ENCODE peak calls at places on chromosomes 2 and 18, in four cellular contexts. L is aorta, Y is tibial artery, I is left ventricle myocardium inferior. M is an unnamed sample. For H3K4me1, the result is how much of the 10 kb centered on the place peaks cover.

GRCh38 chr2:112626604-112627059 is 19.1 kb upstream of the SLC20A1 start:
- DNase-seq in L (peak), Y (peak), I (peak), M (peak)

GRCh38 chr2:55165567-55165966 is 66.5 kb downstream of the CLHC1 start:
- DNase-seq in L (peak), Y (no peak), I (no peak), M (no peak)

GRCh38 chr2:98552499-98553179 is 55.7 kb downstream of the COA5 start:
- DNase-seq in L (no peak), Y (peak), I (no peak), M (no peak)

GRCh38 chr2:129761569-129762021 is 217.9 kb upstream of the RAB6C start:
- DNase-seq in L (no peak), Y (no peak), I (no peak), M (no peak)

GRCh38 chr2:33215299-33215698 is 261.1 kb upstream of the RASGRP3 start:
- DNase-seq in L (peak), Y (peak), I (peak), M (no peak)

GRCh38 chr2:229917793-229918192 is 4.0 kb downstream of the TRIP12 start:
- DNase-seq in L (no peak), Y (no peak), I (no peak), M (no peak)

GRCh38 chr2:36482576-36483214 is 115.3 kb downstream of the FEZ2 start:
- DNase-seq in L (no peak), Y (no peak), I (no peak), M (no peak)

GRCh38 chr2:217636578-217637267 is 366.1 kb downstream of the TNS1 start:
- DNase-seq in L (no peak), Y (no peak), I (no peak), M (no peak)

GRCh38 chr2:112168422-112169124 is 30.4 kb downstream of the FBLN7 start:
- DNase-seq in L (no peak), Y (no peak), I (no peak), M (no peak)

GRCh38 chr18:26568926-26569700 is 20.8 kb upstream of the KCTD1 start:
- DNase-seq in L (no peak), Y (no peak), I (no peak), M (no peak)

GRCh38 chr18:65439184-65439583 is 311.6 kb upstream of the CDH7 start:
- DNase-seq in L (no peak), Y (no peak), I (no peak), M (no peak)

GRCh38 chr2:181656450-181657261 is at the start of gene CERKL:
- DNase-seq in L (peak), Y (no peak), I (peak), M (no peak)

GRCh38 chr2:25270061-25270460 is 71.7 kb downstream of the DNMT3A start:
- DNase-seq in L (no peak), Y (no peak), I (no peak), M (no peak)

GRCh38 chr18:49646864-49647263 is 85.0 kb downstream of the LIPG start:
- DNase-seq in L (no peak), Y (no peak), I (no peak), M (no peak)
- H3K27ac ChIP-seq in L (no peak), Y (no peak), I (peak), M (no peak)

DNA sequence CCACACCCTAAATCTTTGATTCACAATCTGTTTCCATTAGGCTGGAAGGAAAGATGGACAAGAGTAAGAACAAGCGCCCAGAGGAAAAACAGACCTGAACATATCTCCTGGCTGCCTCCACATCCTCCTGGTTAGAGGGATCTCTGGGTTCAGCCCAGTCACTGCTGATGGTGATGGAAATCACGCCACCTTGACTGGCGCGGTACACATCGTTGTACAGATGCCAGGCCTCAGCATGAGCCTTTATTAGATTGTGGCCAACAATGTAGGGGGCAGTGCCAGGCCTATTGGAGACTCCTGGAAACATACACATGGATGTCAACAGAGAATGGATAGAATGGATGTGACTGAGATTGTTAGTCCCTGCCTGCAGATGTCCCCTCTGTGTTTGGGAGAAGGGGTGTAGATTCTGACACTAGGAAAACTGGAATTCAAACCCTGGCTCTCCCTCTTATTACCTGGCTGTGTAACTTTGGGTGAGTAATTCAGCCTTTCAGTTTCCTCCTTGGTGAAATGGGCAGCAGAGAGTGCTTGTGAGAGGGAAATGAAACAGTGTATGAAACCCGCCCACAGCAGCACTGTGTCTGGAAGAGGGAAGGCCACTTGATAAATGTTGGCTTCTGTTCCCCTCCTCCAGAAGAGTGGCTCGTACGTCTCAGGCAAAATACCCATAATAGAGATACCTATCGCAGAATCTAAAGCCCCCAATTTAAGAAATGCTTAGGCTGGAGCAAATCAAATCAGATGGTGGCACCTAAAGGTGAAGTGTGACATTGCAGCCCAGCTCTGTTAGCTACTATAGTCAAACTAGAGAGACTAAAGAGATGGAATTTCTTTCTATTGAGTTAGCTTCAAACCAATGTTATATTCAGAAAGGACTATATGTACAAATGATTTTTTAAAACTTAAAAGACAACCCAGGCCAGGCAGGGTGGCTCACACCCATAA is 36.2 kb downstream of the LCT start:
- DNase-seq in L (no peak), Y (no peak), I (no peak), M (no peak)
- H3K4me3 ChIP-seq in L (no peak), Y (no peak), I (no peak), M (no peak)

GRCh38 chr2:237736783-237737182 is 61.8 kb upstream of the RBM44 start:
- DNase-seq in L (no peak), Y (no peak), I (no peak), M (no peak)

GRCh38 chr2:237737196-237737865 is 61.2 kb upstream of the RBM44 start:
- DNase-seq in L (no peak), Y (no peak), I (no peak), M (no peak)

GRCh38 chr2:237738255-237738654 is 60.3 kb upstream of the RBM44 start:
- DNase-seq in L (no peak), Y (no peak), I (no peak), M (no peak)

GRCh38 chr2:237742191-237742590 is 56.4 kb upstream of the RBM44 start:
- DNase-seq in L (no peak), Y (no peak), I (no peak), M (no peak)

DNA sequence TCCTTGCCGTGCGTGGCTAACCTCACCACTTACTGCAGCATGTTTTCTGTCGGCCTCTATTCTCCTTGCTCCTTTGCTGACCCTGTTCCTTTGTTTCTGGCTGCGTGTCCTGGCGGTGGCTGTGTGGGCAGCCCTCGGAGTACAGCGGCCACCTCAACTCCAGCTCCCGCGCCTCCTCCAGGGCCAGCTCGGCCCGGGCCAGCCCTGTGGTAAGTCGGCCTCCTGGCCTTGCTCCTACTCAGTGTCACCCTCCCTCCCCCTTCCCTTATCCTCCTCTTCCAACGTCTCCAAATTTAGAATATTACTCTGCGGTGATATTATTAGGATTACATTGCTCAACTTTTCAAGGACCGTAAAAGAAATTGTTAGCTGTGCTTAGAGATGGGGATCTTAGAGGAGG is 59.5 kb upstream of the RBM44 start:
- DNase-seq in L (peak), Y (peak), I (peak), M (no peak)
- H3K4me1 ChIP-seq in L (under half), Y (half or more), I (half or more), M (under half)

GRCh38 chr18:471701-472100 is 28.8 kb downstream of the COLEC12 start:
- DNase-seq in L (no peak), Y (no peak), I (no peak), M (no peak)
- H3K27ac ChIP-seq in L (no peak), Y (no peak), I (no peak), M (no peak)

GRCh38 chr2:192195548-192196418 is 1.1 kb upstream of the TMEFF2 start:
- DNase-seq in L (peak), Y (no peak), I (peak), M (no peak)
- H3K4me3 ChIP-seq in L (peak), Y (peak), I (peak), M (no peak)

GRCh38 chr2:139045524-139045923 is 265.3 kb upstream of the NXPH2 start:
- DNase-seq in L (no peak), Y (no peak), I (no peak), M (no peak)
- H3K4me1 ChIP-seq in L (under half), Y (under half), I (under half), M (under half)

DNA sequence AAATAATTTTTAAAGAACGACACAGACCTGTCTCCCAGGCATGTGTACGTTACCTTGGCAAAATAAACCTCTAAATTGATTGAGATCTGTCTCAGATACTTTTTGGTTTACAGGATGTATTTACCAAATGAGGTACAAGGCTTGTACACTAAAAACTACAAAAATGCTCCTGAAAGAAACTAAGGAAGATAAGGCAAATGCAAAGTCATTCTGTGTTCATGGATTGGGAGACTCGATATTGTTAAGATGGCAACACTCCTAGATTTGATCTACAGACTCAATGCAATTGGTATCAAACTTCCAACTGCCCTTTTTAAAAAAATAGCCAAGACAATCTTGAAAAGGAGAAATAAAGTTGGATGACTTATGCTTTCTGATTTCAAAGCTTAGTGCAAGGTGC is 11.5 kb upstream of the KCNE4 start:
- DNase-seq in L (no peak), Y (no peak), I (no peak), M (no peak)
- H3K27ac ChIP-seq in L (no peak), Y (no peak), I (no peak), M (no peak)

DNA sequence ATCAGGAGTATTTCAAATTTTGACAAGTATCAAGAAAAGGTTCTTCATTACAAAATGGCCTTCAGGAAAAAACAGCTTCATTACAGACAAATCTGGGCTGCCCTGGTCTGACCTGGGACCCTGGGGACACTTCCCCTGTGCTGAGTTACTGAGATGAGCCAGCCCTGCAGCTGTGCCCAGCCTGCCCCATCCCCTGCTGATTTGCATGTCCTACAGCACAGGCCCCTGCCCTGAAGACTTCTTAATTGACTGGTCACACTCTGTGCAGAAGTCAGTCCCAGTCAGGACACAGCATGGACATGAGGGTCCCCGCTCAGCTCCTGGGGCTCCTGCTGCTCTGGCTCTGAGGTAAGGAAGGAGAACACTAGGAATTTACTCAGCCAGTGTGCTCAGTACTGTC is 235.1 kb downstream of the ANKRD36B start:
- DNase-seq in L (no peak), Y (no peak), I (no peak), M (no peak)
- H3K4me3 ChIP-seq in L (no peak), Y (no peak), I (no peak), M (no peak)

GRCh38 chr2:74865770-74866674 is 32.1 kb downstream of the HK2 start:
- DNase-seq in L (no peak), Y (no peak), I (no peak), M (no peak)
- H3K4me1 ChIP-seq in L (under half), Y (half or more), I (under half), M (under half)